ENCODE peak calls at places on chromosomes 7 and 10, in nine cellular contexts. B is stomach, U is GM12892, Q is A549, R is adrenal gland, H is erythroblast, A is suprapubic skin, X is IMR-90, I is esophagus squamous epithelium. M is an unnamed sample.

GRCh38 chr7:21603972-21604749 is 61.3 kb downstream of the DNAH11 start:
- DNase-seq in B (no peak), U (no peak), Q (no peak), R (no peak), H (no peak), A (no peak), X (peak; percentile 0), I (no peak), M (no peak)

GRCh38 chr7:134611611-134612151 is 35.0 kb upstream of the BPGM start:
- DNase-seq in B (no peak), U (no peak), Q (no peak), R (no peak), H (no peak), A (no peak), X (no peak), I (no peak), M (no peak)

GRCh38 chr7:142371586-142372377 is 113.9 kb upstream of the PRSS58 start:
- DNase-seq in B (no peak), U (no peak), Q (no peak), R (no peak), H (no peak), A (no peak), X (no peak), I (no peak), M (no peak)

GRCh38 chr7:39027491-39027890 is 49.8 kb downstream of the POU6F2 start:
- DNase-seq in B (no peak), U (no peak), Q (no peak), R (no peak), H (no peak), A (no peak), X (no peak), I (no peak), M (no peak)

GRCh38 chr10:49652416-49653385 is 26.8 kb upstream of the C10orf53 start:
- DNase-seq in B (no peak), U (no peak), Q (no peak), R (no peak), H (no peak), A (no peak), X (no peak), I (no peak), M (no peak)

GRCh38 chr7:88243345-88243909 is 23.6 kb upstream of the SRI start:
- DNase-seq in B (no peak), U (no peak), Q (peak; percentile 56), R (peak; percentile 51), H (peak; percentile 60), A (no peak), X (peak; percentile 44), I (no peak), M (no peak)

GRCh38 chr7:139620676-139621344 is 97.3 kb downstream of the CLEC2L start:
- DNase-seq in B (peak; percentile 44), U (peak; percentile 33), Q (peak; percentile 48), R (peak; percentile 40), H (peak; percentile 67), A (no peak), X (peak; percentile 21), I (no peak), M (peak; percentile 38)

GRCh38 chr10:69883256-69883655 is 81.5 kb downstream of the COL13A1 start:
- DNase-seq in B (peak; percentile 37), U (no peak), Q (peak; percentile 31), R (no peak), H (no peak), A (no peak), X (no peak), I (no peak), M (no peak)

GRCh38 chr7:43872401-43873165 is 3.3 kb upstream of the MRPS24 start:
- DNase-seq in B (no peak), U (no peak), Q (no peak), R (peak; percentile 91), H (no peak), A (peak; percentile 76), X (peak; percentile 92), I (no peak), M (peak; percentile 64)

GRCh38 chr7:767941-768729 is 41.1 kb upstream of the PRKAR1B start:
- DNase-seq in B (no peak), U (no peak), Q (no peak), R (peak; percentile 34), H (no peak), A (no peak), X (peak; percentile 22), I (no peak), M (no peak)

GRCh38 chr7:94313926-94314325 is 80.8 kb upstream of the COL1A2 start:
- DNase-seq in B (no peak), U (no peak), Q (no peak), R (no peak), H (no peak), A (no peak), X (peak; percentile 55), I (no peak), M (no peak)

GRCh38 chr10:4470231-4470840 is 355.7 kb upstream of the AKR1E2 start:
- DNase-seq in B (no peak), U (no peak), Q (peak; percentile 16), R (no peak), H (no peak), A (no peak), X (peak; percentile 92), I (no peak), M (peak; percentile 5)

GRCh38 chr7:3149961-3150516 is 106.4 kb upstream of the CARD11 start:
- DNase-seq in B (no peak), U (no peak), Q (no peak), R (no peak), H (no peak), A (no peak), X (no peak), I (no peak), M (no peak)

GRCh38 chr7:101362334-101363195 is at the start of gene COL26A1:
- DNase-seq in B (peak; percentile 53), U (no peak), Q (peak; percentile 56), R (peak; percentile 64), H (no peak), A (no peak), X (no peak), I (no peak), M (no peak)

GRCh38 chr7:157358753-157359096 is 21.9 kb downstream of the DNAJB6 start:
- DNase-seq in B (no peak), U (no peak), Q (no peak), R (no peak), H (no peak), A (peak; percentile 36), X (no peak), I (no peak), M (no peak)

GRCh38 chr7:157352506-157352905 is 15.7 kb downstream of the DNAJB6 start:
- DNase-seq in B (no peak), U (no peak), Q (no peak), R (no peak), H (peak; percentile 40), A (no peak), X (no peak), I (no peak), M (no peak)

GRCh38 chr7:157357129-157358040 is 20.6 kb downstream of the DNAJB6 start:
- DNase-seq in B (no peak), U (peak; percentile 41), Q (no peak), R (no peak), H (no peak), A (peak; percentile 43), X (no peak), I (no peak), M (no peak)

GRCh38 chr7:157358041-157358752 is 21.4 kb downstream of the DNAJB6 start:
- DNase-seq in B (no peak), U (no peak), Q (no peak), R (no peak), H (no peak), A (peak; percentile 36), X (no peak), I (no peak), M (no peak)

GRCh38 chr7:157355784-157356511 is 19.1 kb downstream of the DNAJB6 start:
- DNase-seq in B (peak; percentile 42), U (no peak), Q (no peak), R (peak; percentile 71), H (no peak), A (peak; percentile 55), X (peak; percentile 13), I (no peak), M (no peak)
- TF ChIP-seq POLR2A in B (no peak), U (no peak), Q (no peak), R (no peak), H (no peak), A (no peak), X (no peak), I (no peak), M (no peak)

GRCh38 chr7:84372712-84373111 is 178.1 kb upstream of the SEMA3A start:
- DNase-seq in B (no peak), U (no peak), Q (no peak), R (no peak), H (no peak), A (no peak), X (peak; percentile 52), I (no peak), M (no peak)
- TF ChIP-seq POLR2A in B (no peak), U (no peak), Q (no peak), R (no peak), H (no peak), A (no peak), X (no peak), I (no peak), M (no peak)

GRCh38 chr10:72331575-72332422 is 22.9 kb downstream of the DNAJB12 start:
- DNase-seq in B (peak; percentile 91), U (peak; percentile 64), Q (peak; percentile 64), R (peak; percentile 97), H (peak; percentile 68), A (no peak), X (peak; percentile 31), I (peak; percentile 56), M (peak; percentile 68)
- TF ChIP-seq POLR2A in B (no peak), U (no peak), Q (no peak), R (peak; percentile 63), H (peak; percentile 79), A (no peak), X (no peak), I (peak; percentile 21), M (no peak)

DNA sequence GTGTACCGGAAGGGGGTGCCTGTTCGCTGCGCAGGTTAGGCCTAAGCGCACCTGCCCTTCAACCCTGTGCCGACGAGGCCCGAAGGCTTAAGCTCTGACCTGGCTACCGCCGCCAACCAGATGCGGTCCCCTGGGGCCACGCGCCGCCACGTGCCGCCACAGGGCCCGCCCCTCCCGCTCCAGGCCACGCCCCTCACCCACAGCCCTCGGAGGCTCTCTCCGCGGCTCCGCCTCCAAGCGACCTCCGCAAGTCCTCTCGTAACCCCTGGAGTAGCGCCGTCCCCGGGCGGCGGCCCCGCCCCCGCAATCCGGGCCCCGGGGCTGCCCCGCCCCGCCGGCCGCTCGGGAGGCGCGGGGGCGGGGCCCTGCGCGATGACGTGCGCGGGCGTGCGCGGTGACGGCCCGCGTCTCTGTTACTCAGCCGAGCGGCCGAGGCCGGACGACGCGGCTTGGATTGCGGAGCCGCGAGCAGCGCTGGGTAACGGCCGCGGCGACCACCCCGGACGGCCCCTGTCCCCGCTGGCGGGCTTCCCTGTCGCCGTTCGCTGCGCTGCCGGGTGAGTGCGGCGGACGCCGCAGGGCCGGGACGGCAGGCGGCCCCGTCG is at the start of gene MAPK8:
- DNase-seq in B (peak; percentile 94), U (peak; percentile 95), Q (peak; percentile 93), R (peak; percentile 95), H (peak; percentile 96), A (peak; percentile 95), X (peak; percentile 81), I (peak; percentile 37), M (peak; percentile 90)
- TF ChIP-seq POLR2A in B (peak; percentile 58), U (peak; percentile 84), Q (peak; percentile 85), R (peak; percentile 99), H (peak; percentile 57), A (peak; percentile 93), X (peak; percentile 96), I (peak; percentile 96), M (peak; percentile 93)